ENCODE peak calls at places on chromosomes 11 and 22, in five cellular contexts. V, S, F, G and U are unnamed samples.

GRCh38 chr11:70526116-70527045 is 128.1 kb downstream of the CTTN start:
- DNase-seq in S (no peak), V (no peak), F (no peak), G (no peak), U (no peak)

GRCh38 chr11:103652013-103652412 is 384.4 kb upstream of the DDI1 start:
- DNase-seq in G (no peak), V (no peak), S (no peak), F (no peak), U (no peak)

GRCh38 chr11:125275905-125276634 is 111.5 kb downstream of the PKNOX2 start:
- DNase-seq in S (no peak), V (no peak), F (no peak), G (no peak), U (no peak)

GRCh38 chr22:30183861-30184278 is 62.7 kb downstream of the LIF start:
- DNase-seq in V (no peak), S (no peak), F (no peak), G (no peak), U (no peak)

GRCh38 chr22:39244496-39245129 is at the start of gene PDGFB:
- DNase-seq in F (no peak), G (peak), V (no peak), S (peak), U (no peak)

GRCh38 chr11:69496631-69497220 is 15.3 kb downstream of the LINC01488 start:
- DNase-seq in G (peak), V (no peak), S (no peak), F (no peak), U (no peak)

GRCh38 chr11:71929491-71929890 is 645 bp downstream of the RNF121 start:
- DNase-seq in G (no peak), S (no peak), V (no peak), F (no peak), U (no peak)

GRCh38 chr22:28333106-28333505 is 346.5 kb downstream of the TTC28 start:
- DNase-seq in G (no peak), S (no peak), V (no peak), F (no peak), U (no peak)

GRCh38 chr11:27229511-27230174 is 133.4 kb downstream of the CCDC34 start:
- DNase-seq in F (no peak), S (no peak), G (no peak), V (no peak), U (no peak)

GRCh38 chr11:20261526-20261925 is 101.3 kb upstream of the DBX1 start:
- DNase-seq in G (no peak), F (no peak), V (no peak), S (no peak), U (no peak)
- TF ChIP-seq POLR2A in G (no peak), F (no peak), V (no peak), S (no peak), U (no peak)

DNA sequence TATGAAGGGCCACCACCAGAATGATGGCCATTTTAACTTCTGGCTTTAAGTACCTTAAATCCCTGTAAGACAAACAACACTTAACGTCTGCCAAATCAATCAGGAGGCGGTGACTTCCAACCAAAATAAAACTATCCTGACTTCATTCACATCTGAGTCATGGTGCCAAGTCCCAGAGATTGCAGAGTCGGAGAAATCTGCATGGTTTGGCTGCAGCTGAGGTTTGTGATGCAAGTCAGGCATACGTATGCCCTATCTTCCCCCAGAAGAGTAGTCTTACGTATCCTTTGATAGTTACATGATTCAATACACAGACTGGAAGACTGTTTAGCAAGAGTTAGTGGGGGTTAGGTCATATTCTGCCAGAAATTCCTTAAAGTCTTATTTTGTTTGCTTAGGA is 1.7 kb upstream of the GAB2 start:
- DNase-seq in F (peak), V (peak), S (peak), G (peak), U (peak)
- TF ChIP-seq POLR2A in F (no peak), V (no peak), S (no peak), G (no peak), U (no peak)

GRCh38 chr11:119085523-119085878 is 820 bp downstream of the HMBS start:
- DNase-seq in S (no peak), G (peak), V (no peak), F (no peak), U (no peak)
- TF ChIP-seq POLR2A in S (no peak), G (no peak), V (no peak), F (no peak), U (no peak)

GRCh38 chr11:9574806-9575530 is 1.5 kb downstream of the WEE1 start:
- DNase-seq in V (peak), S (peak), G (peak), F (peak), U (peak)

GRCh38 chr11:9574556-9574805 is 1.0 kb downstream of the WEE1 start:
- DNase-seq in S (peak), V (peak), G (peak), F (no peak), U (no peak)

GRCh38 chr11:9571766-9572120 is 1.7 kb upstream of the WEE1 start:
- DNase-seq in V (no peak), F (no peak), G (no peak), S (no peak), U (no peak)

GRCh38 chr11:9573775-9574555 is 495 bp downstream of the WEE1 start:
- DNase-seq in S (peak), V (peak), F (no peak), G (peak), U (peak)

DNA sequence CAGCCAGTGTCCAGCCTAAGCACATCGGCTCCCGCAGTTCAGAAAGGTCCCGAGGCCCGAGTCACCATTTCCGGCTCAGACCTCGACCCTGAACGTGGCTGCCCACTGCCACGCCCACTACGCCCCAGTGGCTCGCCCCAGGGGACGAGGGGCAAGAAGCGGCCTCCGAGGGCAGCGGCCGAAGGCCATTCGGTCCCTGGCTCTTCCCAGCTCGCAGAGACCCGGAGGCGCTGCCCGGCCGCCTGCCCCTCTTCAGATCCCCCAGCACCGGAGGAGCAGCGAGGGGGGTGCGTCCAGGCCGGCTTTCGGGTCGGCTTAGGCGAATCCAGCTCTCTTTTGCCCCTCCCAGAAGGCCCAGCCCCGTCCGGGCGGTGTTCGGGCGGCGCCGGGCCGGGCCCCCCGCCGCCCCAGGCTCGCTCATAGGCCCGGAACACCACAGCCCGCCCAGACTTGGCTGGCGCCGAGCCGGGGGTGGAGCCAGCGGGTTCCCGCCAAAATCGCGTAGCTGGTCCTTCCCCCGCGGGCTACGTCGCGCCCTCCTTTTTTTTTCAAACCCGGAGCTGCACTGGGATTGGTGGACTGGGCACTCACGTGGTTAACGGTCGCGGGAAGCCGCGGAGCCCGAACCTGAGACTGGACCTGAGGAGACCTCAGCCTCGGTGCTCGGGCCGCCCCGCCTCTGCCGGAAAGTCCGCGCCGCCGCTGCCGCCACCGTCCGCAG is at the start of gene WEE1:
- DNase-seq in V (peak), F (peak), S (peak), G (peak), U (peak)
- TF ChIP-seq POLR2A in V (peak), F (no peak), S (no peak), G (no peak), U (peak)

GRCh38 chr11:32094931-32095330 is 4.1 kb downstream of the RCN1 start:
- DNase-seq in F (no peak), G (no peak), S (no peak), V (no peak), U (no peak)

GRCh38 chr11:32087602-32088001 is 3.3 kb upstream of the RCN1 start:
- DNase-seq in G (no peak), V (no peak), S (no peak), F (no peak), U (no peak)

GRCh38 chr11:32092581-32093170 is 1.8 kb downstream of the RCN1 start:
- DNase-seq in F (no peak), V (no peak), S (no peak), G (no peak), U (no peak)

GRCh38 chr11:32088117-32088941 is 2.5 kb upstream of the RCN1 start:
- DNase-seq in G (peak), V (no peak), F (peak), S (peak), U (no peak)

GRCh38 chr11:32090774-32091370 is at the start of gene RCN1:
- DNase-seq in F (peak), S (peak), V (peak), G (peak), U (peak)
- TF ChIP-seq POLR2A in F (no peak), S (no peak), V (peak), G (no peak), U (peak)

GRCh38 chr11:9385288-9385902 is 943 bp downstream of the IPO7 start:
- DNase-seq in S (peak), G (no peak), V (no peak), F (no peak), U (no peak)

GRCh38 chr11:9386901-9387300 is 2.4 kb downstream of the IPO7 start:
- DNase-seq in V (no peak), F (no peak), G (no peak), S (no peak), U (no peak)

GRCh38 chr11:9386086-9386485 is 1.6 kb downstream of the IPO7 start:
- DNase-seq in F (no peak), G (no peak), V (no peak), S (no peak), U (no peak)

GRCh38 chr11:9380773-9381172 is 3.7 kb upstream of the IPO7 start:
- DNase-seq in V (no peak), S (no peak), F (no peak), G (peak), U (no peak)

GRCh38 chr11:9384535-9385287 is at the start of gene IPO7:
- DNase-seq in V (peak), F (peak), G (peak), S (peak), U (peak)
- TF ChIP-seq POLR2A in V (peak), F (no peak), G (no peak), S (no peak), U (peak)

GRCh38 chr11:62725686-62726085 is 1.6 kb downstream of the HNRNPUL2 start:
- DNase-seq in G (no peak), S (no peak), F (no peak), V (no peak), U (no peak)
- TF ChIP-seq POLR2A in G (no peak), S (no peak), F (no peak), V (no peak), U (no peak)

DNA sequence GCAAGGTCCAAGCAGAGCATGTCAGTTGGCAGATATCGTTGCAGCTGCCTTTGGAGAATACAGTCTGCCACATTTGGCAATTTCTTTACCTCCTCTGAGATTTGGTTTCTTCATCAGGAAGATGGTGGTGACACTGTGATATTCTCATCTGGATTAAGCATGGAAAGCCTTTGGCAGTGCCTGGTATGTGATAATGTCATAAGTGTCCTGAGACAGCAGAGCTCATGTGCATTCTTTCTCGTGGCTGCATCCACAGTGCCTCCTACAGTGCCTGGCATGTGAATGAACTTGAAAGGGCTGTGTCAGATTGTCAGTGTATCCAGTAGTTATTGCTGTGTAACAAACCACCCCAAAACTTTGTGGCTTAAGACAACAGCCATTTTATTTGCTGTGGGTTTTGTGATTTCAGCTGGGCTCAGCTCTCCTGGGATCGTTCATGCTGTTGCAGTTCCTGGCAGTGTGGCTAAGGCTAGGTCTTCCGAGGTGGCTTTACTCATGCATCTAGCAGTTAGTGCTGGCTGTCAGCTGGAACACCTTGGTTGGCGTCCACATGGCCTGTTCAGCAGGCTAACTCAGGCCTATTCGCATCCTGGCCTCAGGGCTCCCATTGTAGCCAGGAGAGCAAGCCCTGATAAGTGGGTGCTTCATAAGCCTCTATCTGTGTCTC is 35.7 kb upstream of the MICAL2 start:
- DNase-seq in G (no peak), F (no peak), V (no peak), S (no peak), U (peak)
- TF ChIP-seq POLR2A in G (no peak), F (no peak), V (no peak), S (no peak), U (no peak)

DNA sequence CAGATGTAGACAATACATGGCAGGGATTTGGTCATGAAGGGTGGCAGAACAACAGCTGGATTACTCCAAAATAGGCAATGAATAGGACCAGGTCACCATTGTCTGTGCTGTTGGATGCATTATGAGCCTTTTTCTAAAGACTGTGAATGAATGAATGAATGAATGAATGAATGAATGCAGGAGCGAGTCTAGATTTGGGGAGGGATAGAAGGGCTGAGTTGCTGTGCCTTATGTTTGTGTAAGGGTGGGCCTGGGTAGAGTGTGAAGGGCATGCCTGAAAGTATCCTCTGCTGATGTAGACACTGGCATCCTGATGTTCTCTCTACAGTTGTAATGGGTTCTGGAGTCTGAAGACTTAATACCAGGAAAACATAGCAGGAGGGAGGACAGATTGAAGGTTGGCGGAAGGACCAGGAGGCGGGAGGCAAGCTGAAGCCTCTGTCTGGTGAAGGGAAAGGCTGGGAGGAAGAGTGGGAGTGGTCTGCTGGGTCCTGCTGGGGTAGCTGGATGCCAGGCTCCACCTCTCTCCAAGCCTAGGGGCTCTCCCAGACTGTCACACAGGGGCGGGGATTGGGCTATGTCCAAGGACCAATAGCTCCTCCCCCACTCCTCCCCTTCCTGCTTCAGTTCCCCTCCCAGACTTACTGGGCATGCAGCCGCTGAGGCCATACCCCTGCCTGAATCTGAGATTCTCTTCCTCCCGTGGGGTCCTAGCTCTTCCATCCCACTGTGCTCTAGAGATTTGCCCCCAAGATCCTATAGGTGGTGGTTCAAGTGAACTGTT is 4.8 kb downstream of the TRIM3 start:
- DNase-seq in S (peak), F (peak), G (peak), V (peak), U (peak)
- TF ChIP-seq POLR2A in S (no peak), F (no peak), G (no peak), V (peak), U (no peak)

DNA sequence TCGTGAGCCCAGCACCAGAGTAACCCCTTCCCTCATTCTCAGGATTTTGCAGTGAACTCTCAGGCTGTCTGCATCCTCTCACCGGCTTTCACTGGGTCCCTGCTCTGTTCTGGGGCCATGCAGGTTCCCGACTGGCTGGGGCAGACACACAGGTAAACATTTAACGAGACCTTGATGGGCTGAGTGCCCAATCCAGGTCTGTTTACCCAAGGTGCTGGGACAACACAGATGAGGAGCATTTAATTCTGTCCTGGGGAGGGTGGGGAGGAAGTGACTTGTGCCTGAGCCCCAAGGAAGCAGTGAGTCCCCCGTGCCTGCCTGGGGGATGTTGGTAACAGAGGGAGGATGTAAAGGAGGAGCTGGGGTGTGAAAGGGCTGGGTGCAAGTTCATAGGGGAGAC is 4.4 kb downstream of the BIK start:
- DNase-seq in F (no peak), V (no peak), S (peak), G (no peak), U (no peak)
- TF ChIP-seq POLR2A in F (no peak), V (no peak), S (no peak), G (no peak), U (no peak)